ENCODE peak calls at places on chromosomes 4 and X, in four cellular contexts. One of them, this sample, is unnamed.
A peak's percentile ranks its signal among the peaks of the same experiment; 100 is the strongest.

GRCh38 chr4:109410776-109411175 is 22.8 kb upstream of the SEC24B start:
- DNase-seq in uterus: no peak
- DNase-seq in adrenal gland: no peak
- DNase-seq in neural progenitor cell: no peak
- DNase-seq in this sample: no peak

GRCh38 chr4:34181891-34182290 is 2062.4 kb downstream of the ARAP2 start:
- DNase-seq in adrenal gland: no peak
- DNase-seq in uterus: no peak
- DNase-seq in neural progenitor cell: no peak
- DNase-seq in this sample: no peak

GRCh38 chr4:44017422-44017739 is 431.2 kb downstream of the KCTD8 start:
- DNase-seq in adrenal gland: no peak
- DNase-seq in uterus: no peak
- DNase-seq in neural progenitor cell: no peak
- DNase-seq in this sample: no peak

GRCh38 chr4:34516524-34516923 is 1727.8 kb downstream of the ARAP2 start:
- DNase-seq in neural progenitor cell: no peak
- DNase-seq in adrenal gland: no peak
- DNase-seq in uterus: no peak
- DNase-seq in this sample: no peak

GRCh38 chr4:92270908-92271307 is 32.9 kb upstream of the GRID2 start:
- DNase-seq in uterus: no peak
- DNase-seq in neural progenitor cell: peak; percentile 49
- DNase-seq in adrenal gland: no peak
- DNase-seq in this sample: peak; percentile 11

GRCh38 chr4:38868055-38868965 is 704 bp downstream of the FAM114A1 start:
- DNase-seq in uterus: peak; percentile 58
- DNase-seq in adrenal gland: peak; percentile 46
- DNase-seq in neural progenitor cell: peak; percentile 12
- DNase-seq in this sample: peak; percentile 17

GRCh38 chr4:2793920-2794706 is 1.2 kb downstream of the SH3BP2 start:
- DNase-seq in uterus: peak; percentile 27
- DNase-seq in neural progenitor cell: peak; percentile 25
- DNase-seq in adrenal gland: peak; percentile 89
- DNase-seq in this sample: peak; percentile 11

GRCh38 chr4:63430105-63430504 is 979.1 kb downstream of the TECRL start:
- DNase-seq in neural progenitor cell: no peak
- DNase-seq in uterus: no peak
- DNase-seq in adrenal gland: no peak
- DNase-seq in this sample: no peak

GRCh38 chr4:31557444-31557843 is 837.3 kb downstream of the PCDH7 start:
- DNase-seq in neural progenitor cell: no peak
- DNase-seq in adrenal gland: no peak
- DNase-seq in uterus: no peak
- DNase-seq in this sample: no peak

GRCh38 chr4:38099908-38100407 is 139.8 kb downstream of the PTTG2 start:
- DNase-seq in uterus: no peak
- DNase-seq in adrenal gland: no peak
- DNase-seq in neural progenitor cell: no peak
- DNase-seq in this sample: no peak

GRCh38 chrX:49876750-49877149 is 2.5 kb upstream of the USP27X start:
- DNase-seq in neural progenitor cell: peak; percentile 31
- DNase-seq in uterus: no peak
- DNase-seq in adrenal gland: no peak
- DNase-seq in this sample: peak; percentile 17

GRCh38 chr4:5365071-5366008 is 314.1 kb downstream of the STK32B start:
- DNase-seq in adrenal gland: no peak
- DNase-seq in uterus: no peak
- DNase-seq in neural progenitor cell: no peak
- DNase-seq in this sample: no peak

GRCh38 chr4:13527983-13528822 is 16.1 kb downstream of the NKX3-2 start:
- DNase-seq in uterus: no peak
- DNase-seq in adrenal gland: no peak
- DNase-seq in neural progenitor cell: no peak
- DNase-seq in this sample: no peak

GRCh38 chr4:145098675-145099037 is 545 bp downstream of the ABCE1 start:
- DNase-seq in neural progenitor cell: no peak
- DNase-seq in adrenal gland: peak; percentile 38
- DNase-seq in uterus: no peak
- DNase-seq in this sample: no peak

GRCh38 chrX:33457102-33457501 is 245.8 kb upstream of the DMD start:
- DNase-seq in uterus: no peak
- DNase-seq in neural progenitor cell: no peak
- DNase-seq in adrenal gland: no peak
- DNase-seq in this sample: no peak

GRCh38 chrX:23797371-23798128 is 14.6 kb downstream of the SAT1 start:
- DNase-seq in adrenal gland: no peak
- DNase-seq in neural progenitor cell: no peak
- DNase-seq in uterus: no peak
- DNase-seq in this sample: no peak

GRCh38 chr4:185836268-185837084 is 24.5 kb upstream of the SORBS2 start:
- DNase-seq in adrenal gland: no peak
- DNase-seq in uterus: no peak
- DNase-seq in neural progenitor cell: peak; percentile 32
- DNase-seq in this sample: no peak

GRCh38 chr4:67565284-67565683 is 6.8 kb downstream of the STAP1 start:
- DNase-seq in uterus: no peak
- DNase-seq in neural progenitor cell: no peak
- DNase-seq in adrenal gland: no peak
- DNase-seq in this sample: no peak

GRCh38 chr4:5804656-5805055 is 88.2 kb downstream of the CRMP1 start:
- DNase-seq in uterus: no peak
- DNase-seq in neural progenitor cell: no peak
- DNase-seq in adrenal gland: no peak
- DNase-seq in this sample: no peak

GRCh38 chrX:50769389-50770063 is 44.5 kb downstream of the SHROOM4 start:
- DNase-seq in adrenal gland: no peak
- DNase-seq in neural progenitor cell: no peak
- DNase-seq in uterus: no peak
- DNase-seq in this sample: no peak

GRCh38 chr4:88761861-88762523 is 64.4 kb upstream of the NAP1L5 start:
- DNase-seq in neural progenitor cell: no peak
- DNase-seq in uterus: no peak
- DNase-seq in adrenal gland: no peak
- DNase-seq in this sample: no peak

GRCh38 chrX:122835886-122836285 is 348.2 kb upstream of the GRIA3 start:
- DNase-seq in adrenal gland: peak; percentile 16
- DNase-seq in neural progenitor cell: no peak
- DNase-seq in uterus: no peak
- DNase-seq in this sample: no peak

GRCh38 chrX:118219866-118220265 is 103.3 kb upstream of the KLHL13 start:
- DNase-seq in uterus: no peak
- DNase-seq in adrenal gland: no peak
- DNase-seq in neural progenitor cell: no peak
- DNase-seq in this sample: no peak

GRCh38 chrX:24759786-24760185 is 66.1 kb downstream of the POLA1 start:
- DNase-seq in adrenal gland: no peak
- DNase-seq in neural progenitor cell: no peak
- DNase-seq in uterus: no peak
- DNase-seq in this sample: no peak

GRCh38 chrX:110436497-110436896 is 77.8 kb downstream of the RTL9 start:
- DNase-seq in adrenal gland: no peak
- DNase-seq in neural progenitor cell: no peak
- DNase-seq in uterus: no peak
- DNase-seq in this sample: no peak

GRCh38 chr4:189177130-189177529 is 763.5 kb upstream of the FRG1 start:
- DNase-seq in adrenal gland: no peak
- DNase-seq in neural progenitor cell: no peak
- DNase-seq in uterus: no peak
- DNase-seq in this sample: no peak

GRCh38 chrX:105098201-105098600 is 122.3 kb downstream of the TEX13A start:
- DNase-seq in neural progenitor cell: no peak
- DNase-seq in uterus: no peak
- DNase-seq in adrenal gland: no peak
- DNase-seq in this sample: no peak

GRCh38 chrX:105101378-105101777 is 119.1 kb downstream of the TEX13A start:
- DNase-seq in uterus: no peak
- DNase-seq in adrenal gland: no peak
- DNase-seq in neural progenitor cell: no peak
- DNase-seq in this sample: no peak

DNA sequence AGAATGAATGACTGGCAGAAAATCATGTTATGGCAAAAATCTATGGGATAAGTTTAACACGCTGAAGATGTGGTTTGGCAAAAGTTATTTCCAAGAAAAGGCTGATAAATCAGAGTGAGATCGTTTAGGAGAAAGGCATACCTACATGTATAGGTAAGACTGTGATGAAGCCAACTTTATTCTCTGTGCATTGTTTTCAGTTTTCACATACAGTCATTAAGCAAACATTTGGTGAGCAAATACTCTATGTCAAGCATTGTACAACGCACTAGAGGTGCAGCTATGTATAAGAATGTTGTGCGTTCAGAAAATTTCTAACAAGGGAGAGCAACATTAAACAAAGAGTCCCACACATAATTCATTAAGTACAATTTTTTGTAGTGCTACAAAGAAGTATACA is 121.7 kb downstream of the TEX13A start:
- DNase-seq in neural progenitor cell: no peak
- DNase-seq in adrenal gland: no peak
- DNase-seq in uterus: no peak
- DNase-seq in this sample: no peak
- TF ChIP-seq CTCF in neural progenitor cell: no peak
- TF ChIP-seq CTCF in adrenal gland: no peak
- TF ChIP-seq CTCF in uterus: no peak
- TF ChIP-seq CTCF in this sample: no peak

GRCh38 chr4:156977435-156978160 is 6.0 kb upstream of the PDGFC start:
- DNase-seq in adrenal gland: no peak
- DNase-seq in neural progenitor cell: no peak
- DNase-seq in uterus: no peak
- DNase-seq in this sample: no peak

GRCh38 chr4:156981262-156981661 is 9.7 kb upstream of the PDGFC start:
- DNase-seq in uterus: no peak
- DNase-seq in adrenal gland: no peak
- DNase-seq in neural progenitor cell: no peak
- DNase-seq in this sample: no peak

DNA sequence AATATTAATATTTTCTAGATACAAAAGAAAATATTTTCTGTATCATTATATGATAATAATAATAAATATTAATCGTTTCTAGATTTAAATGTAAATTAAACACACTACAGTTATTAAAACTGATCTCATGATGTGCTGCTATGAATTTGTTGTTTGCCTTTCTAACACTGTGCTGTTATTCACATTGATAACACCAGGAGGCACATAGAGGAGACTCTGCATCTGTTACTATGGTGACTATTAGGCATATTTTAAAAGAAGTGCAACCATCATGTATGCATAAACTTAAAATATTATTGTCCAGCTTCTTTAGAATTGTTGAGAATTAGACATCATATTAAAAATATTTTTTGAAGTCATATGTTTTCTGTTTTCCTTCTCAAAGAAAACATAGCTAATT is 11.8 kb upstream of the PDGFC start:
- DNase-seq in adrenal gland: no peak
- DNase-seq in uterus: no peak
- DNase-seq in neural progenitor cell: no peak
- DNase-seq in this sample: no peak
- TF ChIP-seq CTCF in adrenal gland: peak; percentile 43
- TF ChIP-seq CTCF in uterus: no peak
- TF ChIP-seq CTCF in neural progenitor cell: peak; percentile 36
- TF ChIP-seq CTCF in this sample: peak; percentile 51

GRCh38 chrX:95325185-95325584 is 1359.5 kb upstream of the DIAPH2 start:
- DNase-seq in neural progenitor cell: no peak
- DNase-seq in uterus: no peak
- DNase-seq in adrenal gland: no peak
- DNase-seq in this sample: no peak
- TF ChIP-seq CTCF in neural progenitor cell: peak; percentile 45
- TF ChIP-seq CTCF in uterus: no peak
- TF ChIP-seq CTCF in adrenal gland: no peak
- TF ChIP-seq CTCF in this sample: no peak

GRCh38 chr4:119204898-119205297 is 7.6 kb upstream of the USP53 start:
- DNase-seq in neural progenitor cell: no peak
- DNase-seq in uterus: no peak
- DNase-seq in adrenal gland: no peak
- DNase-seq in this sample: no peak

GRCh38 chr4:119205690-119206089 is 6.8 kb upstream of the USP53 start:
- DNase-seq in adrenal gland: no peak
- DNase-seq in uterus: no peak
- DNase-seq in neural progenitor cell: no peak
- DNase-seq in this sample: no peak

GRCh38 chr4:119209077-119209476 is 3.4 kb upstream of the USP53 start:
- DNase-seq in neural progenitor cell: no peak
- DNase-seq in adrenal gland: no peak
- DNase-seq in uterus: no peak
- DNase-seq in this sample: no peak

GRCh38 chr4:119206178-119206577 is 6.3 kb upstream of the USP53 start:
- DNase-seq in uterus: no peak
- DNase-seq in adrenal gland: no peak
- DNase-seq in neural progenitor cell: no peak
- DNase-seq in this sample: no peak

DNA sequence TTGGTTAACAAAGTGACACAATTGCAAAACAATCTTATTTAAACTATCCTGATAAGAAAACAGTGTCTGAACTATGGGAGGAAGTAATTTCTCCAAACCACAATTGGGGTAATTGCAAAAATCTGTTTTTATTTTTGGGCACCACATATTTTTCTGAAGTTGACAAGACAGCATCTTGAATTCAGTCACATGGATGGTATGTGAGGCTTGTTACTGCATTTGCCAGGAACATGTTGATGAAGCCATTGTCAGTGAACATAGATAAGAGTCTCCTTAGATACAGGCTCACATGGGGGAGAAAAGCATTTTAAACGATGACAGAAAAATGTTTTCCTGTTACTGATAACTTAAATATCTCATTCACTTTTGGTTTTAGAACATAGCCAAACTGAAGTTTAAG is 5.5 kb upstream of the USP53 start:
- DNase-seq in adrenal gland: no peak
- DNase-seq in uterus: no peak
- DNase-seq in neural progenitor cell: no peak
- DNase-seq in this sample: no peak
- TF ChIP-seq CTCF in adrenal gland: no peak
- TF ChIP-seq CTCF in uterus: no peak
- TF ChIP-seq CTCF in neural progenitor cell: no peak
- TF ChIP-seq CTCF in this sample: no peak

This sample was measured in endothelial cell.